ENCODE peak calls at places on chromosomes 5 and 9, in four cellular contexts. One of them, this sample, is unnamed.
A peak's percentile ranks its signal among the peaks of the same experiment; 100 is the strongest.

GRCh38 chr5:372911-373709 is 51.6 kb downstream of the AHRR start:
- DNase-seq in stomach: peak; percentile 38
- DNase-seq in astrocyte: peak; percentile 16
- DNase-seq in SK-N-SH: no peak
- DNase-seq in this sample: no peak

GRCh38 chr9:105264380-105264779 is 19.9 kb downstream of the SLC44A1 start:
- DNase-seq in astrocyte: no peak
- DNase-seq in stomach: no peak
- DNase-seq in SK-N-SH: no peak
- DNase-seq in this sample: no peak

GRCh38 chr9:105439428-105439827 is 8.4 kb upstream of the FSD1L start:
- DNase-seq in stomach: no peak
- DNase-seq in astrocyte: peak; percentile 81
- DNase-seq in SK-N-SH: no peak
- DNase-seq in this sample: no peak

GRCh38 chr9:134099123-134099761 is 31.4 kb upstream of the BRD3 start:
- DNase-seq in astrocyte: no peak
- DNase-seq in stomach: peak; percentile 66
- DNase-seq in SK-N-SH: no peak
- DNase-seq in this sample: no peak

GRCh38 chr9:36725777-36726356 is 153.2 kb downstream of the MELK start:
- DNase-seq in astrocyte: no peak
- DNase-seq in SK-N-SH: no peak
- DNase-seq in stomach: no peak
- DNase-seq in this sample: no peak

GRCh38 chr9:110255064-110255416 is 1.3 kb downstream of the TXN start:
- DNase-seq in SK-N-SH: peak; percentile 27
- DNase-seq in stomach: no peak
- DNase-seq in astrocyte: no peak
- DNase-seq in this sample: no peak

GRCh38 chr5:12934722-12935121 is 1009.8 kb downstream of the DNAH5 start:
- DNase-seq in stomach: no peak
- DNase-seq in astrocyte: no peak
- DNase-seq in SK-N-SH: no peak
- DNase-seq in this sample: no peak

GRCh38 chr9:129574911-129575574 is 45.9 kb downstream of the C9orf50 start:
- DNase-seq in SK-N-SH: no peak
- DNase-seq in astrocyte: peak; percentile 50
- DNase-seq in stomach: no peak
- DNase-seq in this sample: no peak

GRCh38 chr9:109652112-109652511 is 127.9 kb upstream of the PALM2AKAP2 start:
- DNase-seq in stomach: no peak
- DNase-seq in astrocyte: peak; percentile 45
- DNase-seq in SK-N-SH: no peak
- DNase-seq in this sample: no peak

GRCh38 chr9:17116400-17116837 is 18.4 kb upstream of the CNTLN start:
- DNase-seq in SK-N-SH: peak; percentile 27
- DNase-seq in stomach: no peak
- DNase-seq in astrocyte: peak; percentile 22
- DNase-seq in this sample: no peak

GRCh38 chr5:80255425-80255751 is 460 bp downstream of the SERINC5 start:
- DNase-seq in SK-N-SH: no peak
- DNase-seq in stomach: peak; percentile 73
- DNase-seq in astrocyte: peak; percentile 52
- DNase-seq in this sample: peak; percentile 78

GRCh38 chr5:87398981-87399616 is 13.6 kb downstream of the CCNH start:
- DNase-seq in astrocyte: no peak
- DNase-seq in SK-N-SH: no peak
- DNase-seq in stomach: no peak
- DNase-seq in this sample: no peak

GRCh38 chr9:120742951-120743416 is 28.7 kb upstream of the MEGF9 start:
- DNase-seq in stomach: no peak
- DNase-seq in SK-N-SH: peak; percentile 71
- DNase-seq in astrocyte: no peak
- DNase-seq in this sample: no peak

GRCh38 chr5:134555889-134556311 is 30.4 kb downstream of the JADE2 start:
- DNase-seq in SK-N-SH: peak; percentile 90
- DNase-seq in astrocyte: peak; percentile 51
- DNase-seq in stomach: peak; percentile 40
- DNase-seq in this sample: peak; percentile 86

GRCh38 chr9:28926311-28926710 is 1353.0 kb upstream of the C9orf72 start:
- DNase-seq in stomach: no peak
- DNase-seq in astrocyte: no peak
- DNase-seq in SK-N-SH: no peak
- DNase-seq in this sample: no peak

GRCh38 chr5:6587171-6587570 is 45.7 kb downstream of the NSUN2 start:
- DNase-seq in astrocyte: no peak
- DNase-seq in stomach: no peak
- DNase-seq in SK-N-SH: no peak
- DNase-seq in this sample: no peak

GRCh38 chr9:2545881-2546490 is 75.6 kb upstream of the VLDLR start:
- DNase-seq in SK-N-SH: no peak
- DNase-seq in astrocyte: no peak
- DNase-seq in stomach: no peak
- DNase-seq in this sample: no peak

GRCh38 chr5:173451031-173451430 is 122.8 kb upstream of the STC2 start:
- DNase-seq in stomach: no peak
- DNase-seq in SK-N-SH: peak; percentile 48
- DNase-seq in astrocyte: no peak
- DNase-seq in this sample: no peak

GRCh38 chr5:175867587-175868347 is 3.6 kb upstream of the CPLX2 start:
- DNase-seq in astrocyte: no peak
- DNase-seq in stomach: no peak
- DNase-seq in SK-N-SH: peak; percentile 85
- DNase-seq in this sample: no peak

GRCh38 chr9:98367371-98367900 is 112.0 kb upstream of the TBC1D2 start:
- DNase-seq in astrocyte: peak; percentile 21
- DNase-seq in stomach: no peak
- DNase-seq in SK-N-SH: no peak
- DNase-seq in this sample: no peak

GRCh38 chr5:169006206-169006605 is 294.7 kb downstream of the SLIT3 start:
- DNase-seq in stomach: no peak
- DNase-seq in SK-N-SH: no peak
- DNase-seq in astrocyte: no peak
- DNase-seq in this sample: no peak

GRCh38 chr5:1507016-1507375 is 16.8 kb downstream of the LPCAT1 start:
- DNase-seq in SK-N-SH: no peak
- DNase-seq in astrocyte: no peak
- DNase-seq in stomach: no peak
- DNase-seq in this sample: no peak

GRCh38 chr5:121691478-121691877 is 160.2 kb upstream of the FTMT start:
- DNase-seq in SK-N-SH: no peak
- DNase-seq in astrocyte: no peak
- DNase-seq in stomach: peak; percentile 33
- DNase-seq in this sample: no peak

GRCh38 chr5:94181940-94182339 is 436.5 kb downstream of the KIAA0825 start:
- DNase-seq in SK-N-SH: no peak
- DNase-seq in astrocyte: no peak
- DNase-seq in stomach: no peak
- DNase-seq in this sample: no peak

GRCh38 chr5:116145416-116145815 is 60.6 kb downstream of the COMMD10 start:
- DNase-seq in SK-N-SH: no peak
- DNase-seq in stomach: no peak
- DNase-seq in astrocyte: no peak
- DNase-seq in this sample: no peak

GRCh38 chr9:90167920-90168319 is 474.7 kb downstream of the DIRAS2 start:
- DNase-seq in astrocyte: no peak
- DNase-seq in stomach: no peak
- DNase-seq in SK-N-SH: no peak
- DNase-seq in this sample: no peak

GRCh38 chr9:16013366-16013765 is 460.5 kb downstream of the CCDC171 start:
- DNase-seq in stomach: no peak
- DNase-seq in SK-N-SH: no peak
- DNase-seq in astrocyte: no peak
- DNase-seq in this sample: no peak

GRCh38 chr5:173397531-173397930 is 69.3 kb upstream of the STC2 start:
- DNase-seq in astrocyte: no peak
- DNase-seq in SK-N-SH: no peak
- DNase-seq in stomach: no peak
- DNase-seq in this sample: no peak

GRCh38 chr5:124869481-124870033 is 123.1 kb upstream of the ZNF608 start:
- DNase-seq in SK-N-SH: peak; percentile 21
- DNase-seq in stomach: no peak
- DNase-seq in astrocyte: no peak
- DNase-seq in this sample: no peak

GRCh38 chr5:124868661-124869060 is 122.2 kb upstream of the ZNF608 start:
- DNase-seq in stomach: no peak
- DNase-seq in SK-N-SH: no peak
- DNase-seq in astrocyte: peak; percentile 38
- DNase-seq in this sample: no peak

GRCh38 chr5:124866355-124867063 is 120.1 kb upstream of the ZNF608 start:
- DNase-seq in astrocyte: peak; percentile 51
- DNase-seq in SK-N-SH: peak; percentile 56
- DNase-seq in stomach: no peak
- DNase-seq in this sample: peak; percentile 72

GRCh38 chr5:124867064-124867707 is 120.7 kb upstream of the ZNF608 start:
- DNase-seq in astrocyte: peak; percentile 95
- DNase-seq in SK-N-SH: no peak
- DNase-seq in stomach: no peak
- DNase-seq in this sample: no peak

DNA sequence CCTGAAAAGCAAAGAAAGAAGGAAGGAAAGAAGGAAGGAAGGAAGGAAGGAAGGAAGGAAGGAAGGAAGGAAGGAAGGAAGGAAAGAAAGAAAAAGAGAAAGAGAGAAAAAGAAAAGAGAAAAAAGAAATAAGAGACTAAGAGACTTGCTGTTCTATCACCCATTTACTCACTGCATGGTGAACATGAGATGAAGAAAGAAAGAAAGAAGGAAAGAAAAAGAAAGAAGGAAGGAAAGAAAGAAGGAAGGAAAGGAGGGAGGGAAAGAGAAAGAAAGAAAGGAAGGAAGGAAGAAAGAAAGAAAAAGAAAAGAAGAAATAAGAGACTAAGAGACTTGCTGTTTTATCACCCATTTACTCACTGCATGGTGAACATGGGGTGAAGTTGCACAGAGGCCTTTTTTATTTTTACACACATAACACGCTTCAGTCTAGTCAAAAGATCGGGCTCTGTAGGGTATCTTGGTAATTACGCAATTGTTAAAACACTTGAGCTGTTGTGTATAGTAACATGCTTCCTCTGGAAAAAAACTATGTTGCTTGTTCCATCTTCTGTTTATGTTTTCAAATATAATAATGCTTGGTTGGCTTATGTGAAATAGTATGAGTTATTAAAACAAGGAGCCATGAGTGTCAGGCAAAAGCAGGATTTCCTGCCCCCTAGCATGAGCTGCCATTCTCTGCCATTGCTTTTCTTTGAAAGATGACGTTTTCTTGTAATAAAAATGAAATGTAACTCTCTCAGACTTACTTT is 119.3 kb upstream of the ZNF608 start:
- DNase-seq in stomach: no peak
- DNase-seq in astrocyte: no peak
- DNase-seq in SK-N-SH: no peak
- DNase-seq in this sample: no peak
- TF ChIP-seq CTCF in stomach: no peak
- TF ChIP-seq CTCF in astrocyte: no peak
- TF ChIP-seq CTCF in SK-N-SH: no peak
- TF ChIP-seq CTCF in this sample: no peak

DNA sequence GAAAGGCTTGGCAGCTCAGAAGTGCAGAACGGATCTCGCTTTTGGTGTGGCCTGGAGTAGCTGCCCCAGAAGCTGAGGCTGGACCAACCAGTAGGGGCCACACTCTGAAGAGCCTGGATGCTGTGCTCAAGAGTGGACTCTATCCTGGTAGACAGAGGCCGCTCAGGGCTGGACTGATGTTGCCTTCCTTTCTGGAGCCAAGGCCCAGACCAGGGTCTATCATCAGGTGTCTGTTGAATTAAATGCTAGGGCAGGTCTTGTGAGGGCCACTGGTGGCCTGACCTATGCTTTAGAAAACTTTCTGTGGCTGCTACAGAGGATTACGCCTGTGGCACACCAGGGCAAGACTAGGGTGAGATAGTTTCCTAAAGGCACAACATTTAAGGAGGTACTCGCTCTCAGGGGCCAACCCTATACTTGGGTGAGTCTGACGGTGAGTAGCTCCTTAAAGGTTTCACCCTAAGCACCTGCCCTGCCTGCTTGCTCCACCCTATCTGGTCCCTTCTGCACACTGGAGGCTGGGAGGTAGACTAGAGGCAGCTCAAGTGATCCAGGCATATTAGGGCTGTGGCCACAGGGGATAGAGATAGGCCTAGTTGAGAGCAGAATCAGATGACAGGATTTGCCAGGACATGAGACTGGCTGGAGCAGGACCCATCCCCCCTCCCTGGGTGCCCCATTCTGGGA is 9.8 kb upstream of the IRF1 start:
- DNase-seq in SK-N-SH: no peak
- DNase-seq in stomach: peak; percentile 23
- DNase-seq in astrocyte: no peak
- DNase-seq in this sample: no peak
- H3K4me1 ChIP-seq in SK-N-SH: peaks cover 13% of the 10 kb centered on the region
- H3K4me1 ChIP-seq in stomach: peaks cover 61% of the 10 kb centered on the region
- H3K4me1 ChIP-seq in astrocyte: peaks cover 37% of the 10 kb centered on the region
- H3K4me1 ChIP-seq in this sample: peaks cover 13% of the 10 kb centered on the region

GRCh38 chr5:140075371-140075770 is 32.3 kb upstream of the NRG2 start:
- DNase-seq in SK-N-SH: peak; percentile 11
- DNase-seq in stomach: no peak
- DNase-seq in astrocyte: no peak
- DNase-seq in this sample: no peak
- TF ChIP-seq CTCF in SK-N-SH: peak; percentile 58
- TF ChIP-seq CTCF in stomach: peak; percentile 16
- TF ChIP-seq CTCF in astrocyte: peak; percentile 18
- TF ChIP-seq CTCF in this sample: no peak

DNA sequence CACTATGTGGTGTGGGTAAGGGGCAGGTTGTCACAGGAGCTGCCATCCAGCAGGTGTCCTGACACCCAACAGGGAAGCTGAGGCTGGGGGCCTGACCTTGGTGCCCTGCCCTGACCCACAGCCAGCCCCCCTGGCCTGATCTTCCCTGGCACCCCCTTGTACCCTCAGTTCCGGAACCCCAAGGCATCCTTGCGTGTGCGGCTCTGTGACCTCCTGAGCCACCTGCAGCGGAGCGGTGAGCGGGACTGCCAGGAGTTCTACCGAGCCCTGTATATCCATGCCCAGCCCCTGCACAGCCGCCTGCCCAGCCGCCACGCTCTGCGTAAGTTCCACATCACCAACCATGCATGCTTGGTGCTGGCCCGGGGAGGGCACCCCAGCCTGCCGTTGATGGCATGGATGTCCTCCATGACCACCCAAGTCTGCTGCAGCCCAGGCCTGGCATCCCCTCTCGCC is 14.4 kb downstream of the CARD19 start:
- DNase-seq in stomach: no peak
- DNase-seq in astrocyte: no peak
- DNase-seq in SK-N-SH: no peak
- DNase-seq in this sample: peak; percentile 75
- H3K4me1 ChIP-seq in stomach: peaks cover 1% of the 10 kb centered on the region
- H3K4me1 ChIP-seq in astrocyte: peaks cover 8% of the 10 kb centered on the region
- H3K4me1 ChIP-seq in SK-N-SH: no peaks in the 10 kb centered on the region
- H3K4me1 ChIP-seq in this sample: no peaks in the 10 kb centered on the region

GRCh38 chr5:129125819-129126218 is 31.3 kb downstream of the ISOC1 start:
- DNase-seq in astrocyte: no peak
- DNase-seq in stomach: no peak
- DNase-seq in SK-N-SH: no peak
- DNase-seq in this sample: no peak
- TF ChIP-seq CTCF in astrocyte: no peak
- TF ChIP-seq CTCF in stomach: no peak
- TF ChIP-seq CTCF in SK-N-SH: no peak
- TF ChIP-seq CTCF in this sample: no peak